ENCODE peak calls at places on chromosomes 5 and 9, in ten cellular contexts. D, V, K, Q, N, F, M, R, Y and X are unnamed samples. For H3K4me1, the result is how much of the 10 kb centered on the place peaks cover.

GRCh38 chr5:149855371-149855770 is 89.2 kb downstream of the PDE6A start:
- DNase-seq in M (no peak), K (no peak), D (no peak), Q (no peak), N (no peak), R (no peak), V (no peak), Y (no peak), F (no peak), X (no peak)

GRCh38 chr5:82593481-82593880 is 315.3 kb upstream of the RPS23 start:
- DNase-seq in F (no peak), K (no peak), D (no peak), N (no peak), M (no peak), Y (no peak), Q (no peak), V (no peak), R (no peak), X (no peak)

GRCh38 chr5:143782588-143783386 is 29.2 kb upstream of the HMHB1 start:
- DNase-seq in D (no peak), F (no peak), V (no peak), M (no peak), N (no peak), Y (no peak), R (no peak), K (no peak), Q (no peak), X (no peak)

GRCh38 chr9:81116340-81117207 is 572.8 kb downstream of the TLE1 start:
- DNase-seq in R (no peak), Y (no peak), M (no peak), V (no peak), Q (no peak), F (no peak), D (no peak), K (no peak), N (no peak), X (no peak)

GRCh38 chr9:84669293-84670105 is at the start of gene NTRK2:
- DNase-seq in Q (no peak), R (no peak), Y (no peak), F (no peak), V (no peak), M (no peak), N (no peak), D (no peak), K (no peak), X (no peak)

GRCh38 chr5:150661086-150661485 is at the start of gene MYOZ3:
- DNase-seq in N (no peak), F (no peak), Q (no peak), D (no peak), R (no peak), K (no peak), M (peak), V (no peak), Y (no peak), X (no peak)

GRCh38 chr9:89464991-89465390 is 32.9 kb downstream of the SEMA4D start:
- DNase-seq in K (no peak), N (no peak), Q (no peak), R (no peak), F (no peak), D (no peak), V (no peak), Y (no peak), M (peak), X (no peak)

GRCh38 chr5:180154821-180155220 is 54.2 kb downstream of the RASGEF1C start:
- DNase-seq in M (peak), V (peak), Y (no peak), D (no peak), F (no peak), N (no peak), K (no peak), R (no peak), Q (no peak), X (no peak)

GRCh38 chr5:9401786-9402472 is 143.9 kb downstream of the SEMA5A start:
- DNase-seq in K (no peak), Y (no peak), D (no peak), M (no peak), V (no peak), N (no peak), R (no peak), Q (no peak), F (no peak), X (no peak)

GRCh38 chr5:141223112-141223783 is at the start of gene PCDHB14:
- DNase-seq in K (no peak), Y (no peak), M (no peak), Q (no peak), R (no peak), V (no peak), F (no peak), N (no peak), D (no peak), X (no peak)

GRCh38 chr9:136004712-136005111 is 43.5 kb upstream of the UBAC1 start:
- DNase-seq in Q (no peak), D (no peak), F (no peak), K (no peak), N (no peak), V (no peak), R (no peak), Y (no peak), M (no peak), X (no peak)

GRCh38 chr9:134690946-134691694 is 49.5 kb downstream of the COL5A1 start:
- DNase-seq in V (no peak), F (no peak), N (no peak), Q (no peak), Y (no peak), R (no peak), M (no peak), K (no peak), D (no peak), X (no peak)

GRCh38 chr5:115571441-115571878 is 26.9 kb upstream of the FEM1C start:
- DNase-seq in R (no peak), D (no peak), Q (no peak), F (no peak), K (no peak), M (no peak), Y (no peak), N (no peak), V (no peak), X (no peak)

GRCh38 chr5:75856056-75856455 is 138.8 kb upstream of the POC5 start:
- DNase-seq in V (no peak), M (no peak), Y (no peak), Q (peak), F (no peak), R (no peak), K (no peak), D (no peak), N (no peak), X (no peak)

GRCh38 chr9:38068866-38069628 is at the start of gene SHB:
- DNase-seq in Q (peak), R (no peak), Y (peak), F (no peak), N (peak), D (peak), M (peak), V (peak), K (peak), X (peak)

GRCh38 chr9:87497604-87498045 is at the start of gene DAPK1:
- DNase-seq in R (no peak), Q (peak), F (peak), N (no peak), D (peak), V (no peak), M (peak), K (no peak), Y (no peak), X (no peak)

GRCh38 chr9:129172816-129173215 is 5.2 kb downstream of the IER5L start:
- DNase-seq in N (no peak), R (no peak), Q (no peak), Y (no peak), D (no peak), V (no peak), F (no peak), M (no peak), K (no peak), X (no peak)
- H3K4me1 ChIP-seq in N (under half), R (under half), Q (under half), Y (under half), D (half or more), V (under half), F (under half), M (under half), K (under half), X (under half)

GRCh38 chr5:172150514-172151425 is 37.3 kb downstream of the STK10 start:
- DNase-seq in Y (peak), R (no peak), N (peak), D (no peak), Q (peak), V (no peak), M (peak), K (peak), F (no peak), X (peak)

GRCh38 chr5:172149073-172149472 is 39.0 kb downstream of the STK10 start:
- DNase-seq in F (no peak), N (no peak), V (no peak), M (no peak), R (no peak), D (no peak), Y (no peak), Q (no peak), K (no peak), X (no peak)

GRCh38 chr5:172156541-172156994 is 31.5 kb downstream of the STK10 start:
- DNase-seq in V (no peak), N (no peak), R (no peak), M (no peak), F (no peak), K (no peak), Q (no peak), D (no peak), Y (no peak), X (no peak)

GRCh38 chr5:172151661-172152210 is 36.3 kb downstream of the STK10 start:
- DNase-seq in M (no peak), R (no peak), V (no peak), Q (no peak), D (no peak), F (no peak), Y (no peak), K (no peak), N (no peak), X (no peak)

DNA sequence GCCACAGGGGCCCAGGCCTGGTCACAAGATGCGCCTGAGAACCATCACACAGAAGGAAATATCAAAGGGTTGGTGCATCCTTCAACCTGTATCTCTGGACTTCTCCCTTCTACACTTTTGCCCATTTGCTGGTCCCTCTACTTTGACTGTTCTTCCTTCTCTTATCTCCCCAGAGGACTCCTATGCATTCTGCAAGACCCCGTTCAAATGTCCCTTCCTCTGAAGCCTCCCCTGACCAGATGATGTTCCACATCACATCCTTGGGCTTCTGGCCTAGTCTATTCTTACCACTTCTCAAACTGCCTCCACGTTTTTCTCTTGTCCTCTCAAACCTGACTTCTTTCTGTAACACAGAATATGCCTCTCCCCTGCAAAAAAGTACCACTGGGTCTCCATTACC is 34.3 kb downstream of the STK10 start:
- DNase-seq in V (no peak), F (no peak), N (no peak), R (no peak), K (no peak), M (no peak), D (no peak), Q (no peak), Y (no peak), X (no peak)
- H3K4me1 ChIP-seq in V (under half), F (under half), N (under half), R (under half), K (half or more), M (under half), D (under half), Q (under half), Y (under half), X (half or more)

DNA sequence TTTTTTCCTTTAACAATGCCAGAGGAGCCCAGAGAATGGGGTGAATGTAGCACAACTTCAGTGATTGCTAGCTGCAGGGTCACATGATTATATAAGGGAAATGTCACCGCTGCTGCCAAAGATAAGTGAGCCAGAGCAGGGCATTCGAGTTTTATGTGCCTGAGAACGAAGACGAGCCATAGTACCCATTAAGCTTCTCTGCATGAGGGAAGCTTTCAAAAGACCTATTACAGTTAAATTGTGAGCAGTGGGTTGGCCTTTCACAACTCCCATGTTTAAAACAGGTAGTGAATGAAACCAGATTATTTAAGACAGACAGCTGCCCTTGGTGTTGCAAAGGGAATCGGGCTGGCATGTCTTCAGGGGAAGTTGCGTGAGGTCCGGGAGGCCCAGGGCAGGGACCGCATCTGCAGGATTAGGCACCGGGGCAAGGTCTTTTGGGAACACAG is 82.4 kb upstream of the TNFAIP8 start:
- DNase-seq in N (no peak), D (no peak), K (peak), Q (peak), Y (no peak), F (no peak), V (no peak), M (no peak), R (no peak), X (no peak)
- H3K4me1 ChIP-seq in N (half or more), D (half or more), K (half or more), Q (under half), Y (half or more), F (half or more), V (under half), M (under half), R (under half), X (half or more)

GRCh38 chr9:121739971-121740370 is 88.5 kb downstream of the DAB2IP start:
- DNase-seq in K (no peak), Y (no peak), N (peak), D (no peak), R (no peak), V (no peak), Q (peak), F (no peak), M (no peak), X (no peak)
- H3K4me1 ChIP-seq in K (under half), Y (under half), N (under half), D (half or more), R (half or more), V (half or more), Q (half or more), F (half or more), M (under half), X (under half)

DNA sequence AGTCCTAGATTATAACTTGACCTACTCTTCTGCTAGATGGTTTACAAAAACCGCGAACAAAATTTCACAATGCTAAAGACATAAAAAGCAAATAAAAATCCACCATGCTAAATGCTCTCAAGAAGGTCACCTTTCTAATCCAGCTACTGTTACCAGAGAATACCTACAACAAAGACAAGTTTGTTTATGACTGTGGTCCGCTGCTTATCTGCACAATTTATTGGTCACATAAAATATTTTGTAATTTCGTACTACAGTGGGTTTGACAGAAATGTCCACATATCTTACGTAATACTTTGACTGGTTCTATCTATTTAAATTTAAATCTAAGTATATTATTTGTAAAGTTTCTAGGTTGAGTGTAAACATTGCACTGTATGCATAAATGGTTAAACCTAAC is 257.6 kb upstream of the ZNF608 start:
- DNase-seq in D (no peak), R (no peak), K (no peak), N (no peak), M (no peak), Y (no peak), V (no peak), Q (no peak), F (no peak), X (no peak)
- H3K4me1 ChIP-seq in D (under half), R (under half), K (under half), N (under half), M (under half), Y (under half), V (under half), Q (under half), F (under half), X (under half)

GRCh38 chr5:130488252-130488651 is 584.0 kb downstream of the CHSY3 start:
- DNase-seq in K (no peak), Q (no peak), M (no peak), F (no peak), D (no peak), R (no peak), Y (no peak), N (no peak), V (no peak), X (no peak)
- H3K4me1 ChIP-seq in K (under half), Q (under half), M (under half), F (under half), D (under half), R (under half), Y (under half), N (under half), V (under half), X (under half)

GRCh38 chr9:99634185-99634584 is 187.5 kb upstream of the NR4A3 start:
- DNase-seq in F (no peak), N (no peak), Y (no peak), R (no peak), V (no peak), M (no peak), K (no peak), Q (no peak), D (no peak), X (no peak)
- H3K4me1 ChIP-seq in F (under half), N (under half), Y (under half), R (under half), V (under half), M (under half), K (under half), Q (under half), D (under half), X (under half)

GRCh38 chr9:3080951-3081350 is 237.1 kb upstream of the PUM3 start:
- DNase-seq in M (no peak), R (no peak), N (no peak), D (no peak), F (no peak), K (no peak), V (no peak), Y (no peak), Q (no peak), X (no peak)
- H3K4me1 ChIP-seq in M (under half), R (under half), N (under half), D (under half), F (under half), K (under half), V (under half), Y (under half), Q (under half), X (under half)